ENCODE peak calls at places on chromosomes 13 and 19, in seven cellular contexts. One of them, this sample, is unnamed.

GRCh38 chr19:55250262-55251036 is 8.4 kb downstream of the PPP6R1 start:
- DNase-seq in tibial nerve: no peak
- DNase-seq in breast epithelium: no peak
- DNase-seq in CD8-positive, alpha-beta memory T cell: no peak
- DNase-seq in colonic mucosa: no peak
- DNase-seq in tibial artery: no peak
- DNase-seq in psoas muscle: peak; percentile 28
- DNase-seq in this sample: no peak

GRCh38 chr19:3055741-3056453 is 6.4 kb downstream of the TLE5 start:
- DNase-seq in colonic mucosa: peak; percentile 91
- DNase-seq in psoas muscle: peak; percentile 70
- DNase-seq in CD8-positive, alpha-beta memory T cell: no peak
- DNase-seq in tibial nerve: no peak
- DNase-seq in tibial artery: no peak
- DNase-seq in breast epithelium: peak; percentile 89
- DNase-seq in this sample: no peak

GRCh38 chr13:67063036-67063435 is 167.1 kb downstream of the PCDH9 start:
- DNase-seq in psoas muscle: no peak
- DNase-seq in breast epithelium: peak; percentile 20
- DNase-seq in colonic mucosa: no peak
- DNase-seq in tibial artery: no peak
- DNase-seq in tibial nerve: no peak
- DNase-seq in CD8-positive, alpha-beta memory T cell: no peak
- DNase-seq in this sample: no peak

GRCh38 chr13:24004142-24004541 is 106.8 kb upstream of the C1QTNF9B start:
- DNase-seq in tibial artery: no peak
- DNase-seq in tibial nerve: no peak
- DNase-seq in CD8-positive, alpha-beta memory T cell: no peak
- DNase-seq in colonic mucosa: no peak
- DNase-seq in breast epithelium: no peak
- DNase-seq in psoas muscle: no peak
- DNase-seq in this sample: no peak

GRCh38 chr13:26557393-26558073 is at the start of gene WASF3:
- DNase-seq in CD8-positive, alpha-beta memory T cell: no peak
- DNase-seq in tibial nerve: peak; percentile 79
- DNase-seq in psoas muscle: peak; percentile 97
- DNase-seq in breast epithelium: peak; percentile 85
- DNase-seq in tibial artery: peak; percentile 96
- DNase-seq in colonic mucosa: peak; percentile 94
- DNase-seq in this sample: peak; percentile 57

GRCh38 chr13:62931901-62932883 is 1516.5 kb upstream of the PCDH20 start:
- DNase-seq in breast epithelium: no peak
- DNase-seq in tibial nerve: no peak
- DNase-seq in tibial artery: no peak
- DNase-seq in psoas muscle: no peak
- DNase-seq in CD8-positive, alpha-beta memory T cell: no peak
- DNase-seq in colonic mucosa: no peak
- DNase-seq in this sample: no peak

GRCh38 chr19:42176990-42177685 is 40.3 kb downstream of the DEDD2 start:
- DNase-seq in CD8-positive, alpha-beta memory T cell: peak; percentile 65
- DNase-seq in tibial artery: peak; percentile 75
- DNase-seq in breast epithelium: peak; percentile 42
- DNase-seq in psoas muscle: peak; percentile 78
- DNase-seq in tibial nerve: peak; percentile 33
- DNase-seq in colonic mucosa: peak; percentile 56
- DNase-seq in this sample: no peak

GRCh38 chr19:29401712-29402421 is 123.9 kb upstream of the VSTM2B start:
- DNase-seq in psoas muscle: no peak
- DNase-seq in tibial artery: no peak
- DNase-seq in tibial nerve: no peak
- DNase-seq in breast epithelium: no peak
- DNase-seq in CD8-positive, alpha-beta memory T cell: no peak
- DNase-seq in colonic mucosa: no peak
- DNase-seq in this sample: no peak

GRCh38 chr19:30666301-30666803 is 294.2 kb downstream of the ZNF536 start:
- DNase-seq in tibial artery: no peak
- DNase-seq in CD8-positive, alpha-beta memory T cell: peak; percentile 12
- DNase-seq in breast epithelium: no peak
- DNase-seq in psoas muscle: peak; percentile 64
- DNase-seq in tibial nerve: peak; percentile 65
- DNase-seq in colonic mucosa: peak; percentile 41
- DNase-seq in this sample: no peak

GRCh38 chr13:39401091-39401647 is 201.8 kb downstream of the LHFPL6 start:
- DNase-seq in colonic mucosa: no peak
- DNase-seq in psoas muscle: no peak
- DNase-seq in tibial artery: no peak
- DNase-seq in CD8-positive, alpha-beta memory T cell: no peak
- DNase-seq in breast epithelium: no peak
- DNase-seq in tibial nerve: no peak
- DNase-seq in this sample: no peak

GRCh38 chr13:38008636-38009035 is 139.1 kb upstream of the TRPC4 start:
- DNase-seq in breast epithelium: no peak
- DNase-seq in psoas muscle: no peak
- DNase-seq in tibial nerve: peak; percentile 23
- DNase-seq in CD8-positive, alpha-beta memory T cell: no peak
- DNase-seq in tibial artery: no peak
- DNase-seq in colonic mucosa: peak; percentile 37
- DNase-seq in this sample: no peak

GRCh38 chr13:29524176-29524575 is 71.3 kb downstream of the SLC7A1 start:
- DNase-seq in CD8-positive, alpha-beta memory T cell: no peak
- DNase-seq in breast epithelium: no peak
- DNase-seq in psoas muscle: no peak
- DNase-seq in tibial nerve: peak; percentile 34
- DNase-seq in tibial artery: peak; percentile 85
- DNase-seq in colonic mucosa: no peak
- DNase-seq in this sample: no peak

GRCh38 chr13:35720690-35721554 is 244.4 kb upstream of the MAB21L1 start:
- DNase-seq in psoas muscle: peak; percentile 64
- DNase-seq in CD8-positive, alpha-beta memory T cell: no peak
- DNase-seq in tibial artery: no peak
- DNase-seq in tibial nerve: peak; percentile 24
- DNase-seq in colonic mucosa: peak; percentile 53
- DNase-seq in breast epithelium: no peak
- DNase-seq in this sample: no peak

GRCh38 chr13:22053053-22053452 is 382.2 kb downstream of the FGF9 start:
- DNase-seq in colonic mucosa: no peak
- DNase-seq in breast epithelium: no peak
- DNase-seq in psoas muscle: no peak
- DNase-seq in tibial nerve: no peak
- DNase-seq in tibial artery: no peak
- DNase-seq in CD8-positive, alpha-beta memory T cell: no peak
- DNase-seq in this sample: no peak

GRCh38 chr13:51967482-51968446 is 43.5 kb downstream of the ATP7B start:
- DNase-seq in tibial nerve: no peak
- DNase-seq in CD8-positive, alpha-beta memory T cell: no peak
- DNase-seq in psoas muscle: no peak
- DNase-seq in tibial artery: no peak
- DNase-seq in colonic mucosa: no peak
- DNase-seq in breast epithelium: no peak
- DNase-seq in this sample: no peak

GRCh38 chr13:75137911-75138571 is 343.9 kb downstream of the TBC1D4 start:
- DNase-seq in psoas muscle: no peak
- DNase-seq in tibial nerve: no peak
- DNase-seq in colonic mucosa: no peak
- DNase-seq in CD8-positive, alpha-beta memory T cell: no peak
- DNase-seq in breast epithelium: no peak
- DNase-seq in tibial artery: no peak
- DNase-seq in this sample: no peak

GRCh38 chr13:33490461-33491327 is 205.1 kb upstream of the STARD13 start:
- DNase-seq in breast epithelium: no peak
- DNase-seq in psoas muscle: no peak
- DNase-seq in CD8-positive, alpha-beta memory T cell: no peak
- DNase-seq in tibial nerve: no peak
- DNase-seq in colonic mucosa: no peak
- DNase-seq in tibial artery: no peak
- DNase-seq in this sample: no peak

GRCh38 chr19:38711726-38712153 is 32.5 kb downstream of the CAPN12 start:
- DNase-seq in tibial artery: peak; percentile 93
- DNase-seq in breast epithelium: peak; percentile 75
- DNase-seq in psoas muscle: peak; percentile 71
- DNase-seq in colonic mucosa: no peak
- DNase-seq in CD8-positive, alpha-beta memory T cell: no peak
- DNase-seq in tibial nerve: no peak
- DNase-seq in this sample: no peak
- H3K4me1 ChIP-seq in tibial artery: peaks cover 98% of the 10 kb centered on the region
- H3K4me1 ChIP-seq in breast epithelium: peaks cover 30% of the 10 kb centered on the region
- H3K4me1 ChIP-seq in psoas muscle: peaks cover 88% of the 10 kb centered on the region
- H3K4me1 ChIP-seq in colonic mucosa: no peaks in the 10 kb centered on the region
- H3K4me1 ChIP-seq in CD8-positive, alpha-beta memory T cell: no peaks in the 10 kb centered on the region
- H3K4me1 ChIP-seq in tibial nerve: peaks cover 79% of the 10 kb centered on the region
- H3K4me1 ChIP-seq in this sample: peaks cover 50% of the 10 kb centered on the region

DNA sequence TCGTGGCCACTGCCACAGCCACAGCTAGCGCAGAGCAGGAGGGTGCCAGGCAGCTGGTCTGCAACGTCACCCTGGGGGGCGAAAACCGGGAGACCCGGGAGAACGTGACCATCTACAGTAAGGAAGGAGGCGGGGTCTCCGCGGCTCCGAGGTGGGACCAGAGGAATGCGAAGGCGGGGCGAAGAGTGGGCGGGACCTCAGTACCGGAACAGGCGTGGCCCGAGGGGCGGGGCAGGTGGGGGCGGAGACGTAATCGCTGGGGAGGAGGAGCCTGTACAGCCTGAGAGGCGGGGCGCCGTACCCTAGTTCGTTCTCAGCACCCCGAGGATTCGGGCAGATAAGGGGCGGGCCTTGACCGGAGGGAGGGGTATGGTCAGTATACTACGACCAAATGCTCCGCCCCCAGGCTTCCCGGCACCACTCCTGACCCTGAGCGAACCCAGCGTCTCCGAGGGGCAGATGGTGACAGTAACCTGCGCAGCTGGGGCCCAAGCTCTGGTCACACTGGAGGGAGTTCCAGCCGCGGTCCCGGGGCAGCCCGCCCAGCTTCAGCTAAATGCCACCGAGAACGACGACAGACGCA is 2.5 kb downstream of the ICAM5 start:
- DNase-seq in tibial artery: peak; percentile 82
- DNase-seq in CD8-positive, alpha-beta memory T cell: peak; percentile 61
- DNase-seq in colonic mucosa: peak; percentile 92
- DNase-seq in breast epithelium: peak; percentile 92
- DNase-seq in psoas muscle: peak; percentile 85
- DNase-seq in tibial nerve: peak; percentile 61
- DNase-seq in this sample: peak; percentile 28
- H3K4me1 ChIP-seq in tibial artery: peaks cover 66% of the 10 kb centered on the region
- H3K4me1 ChIP-seq in CD8-positive, alpha-beta memory T cell: peaks cover 76% of the 10 kb centered on the region
- H3K4me1 ChIP-seq in colonic mucosa: peaks cover 46% of the 10 kb centered on the region
- H3K4me1 ChIP-seq in breast epithelium: peaks cover 33% of the 10 kb centered on the region
- H3K4me1 ChIP-seq in psoas muscle: peaks cover 43% of the 10 kb centered on the region
- H3K4me1 ChIP-seq in tibial nerve: peaks cover 89% of the 10 kb centered on the region
- H3K4me1 ChIP-seq in this sample: peaks cover 45% of the 10 kb centered on the region

DNA sequence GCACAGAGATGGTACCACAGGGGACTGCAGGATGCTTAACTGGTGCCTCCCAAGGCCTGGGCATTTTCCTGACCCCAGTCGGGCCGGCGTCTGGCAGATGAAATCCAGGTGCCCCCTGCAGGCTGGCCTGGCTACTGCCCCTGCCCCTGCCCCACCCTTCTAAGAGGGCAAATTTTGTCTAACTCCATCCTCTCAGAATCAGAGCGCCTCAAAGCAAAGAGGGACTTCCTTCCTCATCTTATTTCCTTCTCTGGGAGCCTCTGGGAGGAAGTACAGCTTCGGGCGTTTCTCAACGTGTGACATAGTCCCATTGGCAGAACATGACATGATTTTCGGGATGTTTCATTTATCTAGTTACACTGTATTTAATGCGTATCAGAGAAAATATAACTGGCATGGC is 2.7 kb downstream of the PRKACA start:
- DNase-seq in CD8-positive, alpha-beta memory T cell: peak; percentile 30
- DNase-seq in colonic mucosa: peak; percentile 60
- DNase-seq in tibial artery: no peak
- DNase-seq in breast epithelium: no peak
- DNase-seq in psoas muscle: peak; percentile 86
- DNase-seq in tibial nerve: no peak
- DNase-seq in this sample: no peak
- H3K4me1 ChIP-seq in CD8-positive, alpha-beta memory T cell: peaks cover 39% of the 10 kb centered on the region
- H3K4me1 ChIP-seq in colonic mucosa: peaks cover 10% of the 10 kb centered on the region
- H3K4me1 ChIP-seq in tibial artery: peaks cover 85% of the 10 kb centered on the region
- H3K4me1 ChIP-seq in breast epithelium: peaks cover 30% of the 10 kb centered on the region
- H3K4me1 ChIP-seq in psoas muscle: peaks cover 64% of the 10 kb centered on the region
- H3K4me1 ChIP-seq in tibial nerve: peaks cover 83% of the 10 kb centered on the region
- H3K4me1 ChIP-seq in this sample: peaks cover 82% of the 10 kb centered on the region

GRCh38 chr19:18474366-18474887 is 36.5 kb upstream of the ISYNA1 start:
- DNase-seq in psoas muscle: peak; percentile 44
- DNase-seq in colonic mucosa: no peak
- DNase-seq in tibial artery: no peak
- DNase-seq in breast epithelium: no peak
- DNase-seq in tibial nerve: no peak
- DNase-seq in CD8-positive, alpha-beta memory T cell: no peak
- DNase-seq in this sample: no peak
- H3K4me1 ChIP-seq in psoas muscle: peaks cover 79% of the 10 kb centered on the region
- H3K4me1 ChIP-seq in colonic mucosa: peaks cover 26% of the 10 kb centered on the region
- H3K4me1 ChIP-seq in tibial artery: peaks cover 74% of the 10 kb centered on the region
- H3K4me1 ChIP-seq in breast epithelium: peaks cover 10% of the 10 kb centered on the region
- H3K4me1 ChIP-seq in tibial nerve: peaks cover 75% of the 10 kb centered on the region
- H3K4me1 ChIP-seq in CD8-positive, alpha-beta memory T cell: peaks cover 53% of the 10 kb centered on the region
- H3K4me1 ChIP-seq in this sample: peaks cover 28% of the 10 kb centered on the region

DNA sequence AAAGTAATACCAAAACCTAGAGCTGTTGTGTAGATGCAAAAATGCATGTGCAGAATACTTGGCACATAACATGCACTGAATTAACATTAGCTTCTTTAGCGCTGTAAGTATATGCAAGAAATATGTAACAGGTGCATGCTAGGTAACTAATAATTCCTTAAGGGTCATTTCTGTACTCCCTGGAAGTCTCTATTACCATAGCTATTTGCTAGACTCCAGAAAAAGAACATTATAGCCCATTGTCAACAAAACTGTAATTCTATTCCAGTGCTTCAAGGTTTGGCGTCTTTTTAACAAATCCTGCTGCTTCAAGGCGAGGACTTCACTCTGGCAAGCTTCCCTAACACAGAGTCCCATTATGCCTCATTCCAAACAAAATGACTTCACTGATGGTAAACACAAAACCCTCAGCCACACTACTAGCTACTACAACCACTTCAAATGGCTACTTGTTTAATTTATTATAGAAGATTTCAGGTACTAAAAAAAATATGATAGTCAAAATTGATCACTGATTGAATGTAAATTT is 32.7 kb downstream of the ELF1 start:
- DNase-seq in breast epithelium: no peak
- DNase-seq in CD8-positive, alpha-beta memory T cell: no peak
- DNase-seq in colonic mucosa: no peak
- DNase-seq in tibial artery: no peak
- DNase-seq in psoas muscle: no peak
- DNase-seq in tibial nerve: no peak
- DNase-seq in this sample: no peak
- H3K4me1 ChIP-seq in breast epithelium: peaks cover 4% of the 10 kb centered on the region
- H3K4me1 ChIP-seq in CD8-positive, alpha-beta memory T cell: peaks cover 68% of the 10 kb centered on the region
- H3K4me1 ChIP-seq in colonic mucosa: peaks cover 16% of the 10 kb centered on the region
- H3K4me1 ChIP-seq in tibial artery: peaks cover 46% of the 10 kb centered on the region
- H3K4me1 ChIP-seq in psoas muscle: peaks cover 46% of the 10 kb centered on the region
- H3K4me1 ChIP-seq in tibial nerve: peaks cover 62% of the 10 kb centered on the region
- H3K4me1 ChIP-seq in this sample: peaks cover 50% of the 10 kb centered on the region

GRCh38 chr19:38285567-38285966 is 18.5 kb upstream of the C19orf33 start:
- DNase-seq in tibial artery: no peak
- DNase-seq in CD8-positive, alpha-beta memory T cell: no peak
- DNase-seq in tibial nerve: no peak
- DNase-seq in psoas muscle: no peak
- DNase-seq in colonic mucosa: no peak
- DNase-seq in breast epithelium: no peak
- DNase-seq in this sample: no peak
- H3K4me1 ChIP-seq in tibial artery: no peaks in the 10 kb centered on the region
- H3K4me1 ChIP-seq in CD8-positive, alpha-beta memory T cell: no peaks in the 10 kb centered on the region
- H3K4me1 ChIP-seq in tibial nerve: peaks cover 11% of the 10 kb centered on the region
- H3K4me1 ChIP-seq in psoas muscle: no peaks in the 10 kb centered on the region
- H3K4me1 ChIP-seq in colonic mucosa: no peaks in the 10 kb centered on the region
- H3K4me1 ChIP-seq in breast epithelium: peaks cover 9% of the 10 kb centered on the region
- H3K4me1 ChIP-seq in this sample: peaks cover 30% of the 10 kb centered on the region

This sample was measured in thoracic aorta.